ENCODE peak calls at places on chromosomes 12 and 14, in six cellular contexts. S is mammary epithelial cell, D is Panc1, K is right lobe of liver, R is sigmoid colon, O is hepatocyte. B is an unnamed sample.

GRCh38 chr14:21098134-21098891 is at the start of gene ZNF219:
- DNase-seq in S (peak; percentile 74), D (no peak), K (no peak), R (peak; percentile 86), O (peak; percentile 75), B (peak; percentile 75)

GRCh38 chr14:96065661-96066459 is 26.7 kb downstream of the C14orf132 start:
- DNase-seq in R (no peak), D (no peak), O (no peak), S (no peak), K (no peak), B (no peak)

GRCh38 chr12:54603173-54603814 is 14.8 kb upstream of the PPP1R1A start:
- DNase-seq in O (peak; percentile 73), K (no peak), D (peak; percentile 52), R (peak; percentile 76), S (peak; percentile 60), B (peak; percentile 73)

GRCh38 chr14:51566831-51567582 is 84.7 kb upstream of the FRMD6 start:
- DNase-seq in R (no peak), D (no peak), O (no peak), K (no peak), S (no peak), B (no peak)

GRCh38 chr12:1047898-1048660 is 57.1 kb downstream of the ERC1 start:
- DNase-seq in K (no peak), O (no peak), S (peak; percentile 16), R (no peak), D (no peak), B (no peak)

GRCh38 chr14:68018598-68018997 is 199.0 kb downstream of the RAD51B start:
- DNase-seq in S (peak; percentile 20), D (no peak), O (no peak), R (no peak), K (no peak), B (no peak)

GRCh38 chr12:30447061-30447750 is 248.5 kb downstream of the IPO8 start:
- DNase-seq in D (no peak), R (no peak), S (no peak), O (no peak), K (no peak), B (no peak)

GRCh38 chr12:100473050-100473715 is 483 bp upstream of the NR1H4 start:
- DNase-seq in D (no peak), O (no peak), K (no peak), S (no peak), R (no peak), B (no peak)

GRCh38 chr12:108442077-108442476 is 73.0 kb upstream of the FICD start:
- DNase-seq in D (no peak), K (no peak), S (no peak), R (no peak), O (no peak), B (no peak)

GRCh38 chr12:111693818-111694217 is 8.0 kb downstream of the ACAD10 start:
- DNase-seq in S (no peak), O (no peak), K (no peak), D (no peak), R (no peak), B (no peak)

GRCh38 chr12:32413412-32413811 is 14.1 kb downstream of the FGD4 start:
- DNase-seq in D (no peak), O (no peak), K (no peak), R (no peak), S (no peak), B (no peak)

GRCh38 chr14:68649461-68650189 is 143.2 kb downstream of the ZFP36L1 start:
- DNase-seq in D (no peak), K (no peak), S (no peak), R (no peak), O (no peak), B (no peak)

GRCh38 chr12:2341051-2341751 is 288.4 kb downstream of the CACNA1C start:
- DNase-seq in K (peak; percentile 42), D (no peak), S (peak; percentile 8), O (no peak), R (no peak), B (no peak)

GRCh38 chr12:119328111-119328510 is 6.4 kb upstream of the CCDC60 start:
- DNase-seq in R (peak; percentile 69), O (peak; percentile 37), K (no peak), D (peak; percentile 7), S (no peak), B (no peak)
- TF ChIP-seq CTCF in R (peak; percentile 25), O (no peak), K (peak; percentile 9), D (peak; percentile 46), S (no peak), B (no peak)

GRCh38 chr12:89859513-89860220 is 151.0 kb upstream of the ATP2B1 start:
- DNase-seq in D (no peak), O (no peak), R (no peak), K (no peak), S (peak; percentile 17), B (no peak)

GRCh38 chr12:89856431-89856830 is 147.8 kb upstream of the ATP2B1 start:
- DNase-seq in S (peak; percentile 16), R (no peak), D (no peak), K (no peak), O (no peak), B (no peak)

GRCh38 chr12:89858718-89859117 is 150.1 kb upstream of the ATP2B1 start:
- DNase-seq in D (no peak), O (no peak), S (no peak), R (no peak), K (no peak), B (no peak)

GRCh38 chr12:89861086-89861485 is 152.4 kb upstream of the ATP2B1 start:
- DNase-seq in D (no peak), K (no peak), S (peak; percentile 30), O (no peak), R (no peak), B (no peak)

DNA sequence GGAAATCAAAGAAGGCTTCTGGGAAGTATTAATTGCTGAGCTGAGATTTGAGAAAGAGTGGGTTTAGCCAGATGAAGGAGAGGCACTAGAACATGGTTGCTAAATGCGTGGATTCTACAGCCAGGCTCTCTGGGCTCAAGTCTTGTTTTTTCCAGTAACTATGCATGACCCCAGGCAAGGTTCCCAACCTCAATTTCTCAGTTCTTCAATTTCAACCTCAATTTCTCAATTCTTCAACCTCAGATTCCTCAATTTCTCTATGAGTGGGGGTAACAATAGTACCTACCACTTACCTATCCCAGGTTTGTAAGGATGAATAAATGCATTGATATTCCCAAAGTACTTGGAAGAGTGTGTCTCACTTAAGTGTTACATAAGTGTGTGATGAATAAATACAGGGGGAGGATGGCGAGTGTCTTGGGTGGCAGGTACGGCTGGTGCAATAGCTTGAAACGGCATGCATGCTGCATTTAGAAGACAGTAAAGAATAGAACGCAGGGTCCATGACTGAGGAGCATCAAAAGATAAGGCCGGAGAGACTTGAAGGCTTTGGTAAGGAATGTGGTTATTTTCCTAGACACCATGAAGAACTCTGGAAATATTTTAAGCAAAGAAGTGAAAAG is 149.1 kb upstream of the ATP2B1 start:
- DNase-seq in S (no peak), R (no peak), K (no peak), D (no peak), O (no peak), B (no peak)
- H3K4me1 ChIP-seq in S (no peaks in the 10 kb centered on the region), R (no peaks in the 10 kb centered on the region), K (no peaks in the 10 kb centered on the region), D (no peaks in the 10 kb centered on the region), O (no peaks in the 10 kb centered on the region), B (no peaks in the 10 kb centered on the region)

GRCh38 chr12:131269551-131269950 is 315.8 kb downstream of the ADGRD1 start:
- DNase-seq in K (peak; percentile 34), D (no peak), R (no peak), O (no peak), S (no peak), B (no peak)
- H3K9me3 ChIP-seq in K (no peaks in the 10 kb centered on the region), D (no peaks in the 10 kb centered on the region), R (no peaks in the 10 kb centered on the region), O (no peaks in the 10 kb centered on the region), S (peaks cover 20% of the 10 kb centered on the region), B (no peaks in the 10 kb centered on the region)

GRCh38 chr12:104643093-104643646 is 186.4 kb downstream of the CHST11 start:
- DNase-seq in S (no peak), R (no peak), K (no peak), D (no peak), O (no peak), B (no peak)

GRCh38 chr12:104638760-104639319 is 182.1 kb downstream of the CHST11 start:
- DNase-seq in S (no peak), R (no peak), K (no peak), O (no peak), D (no peak), B (no peak)

GRCh38 chr12:104638218-104638617 is 181.5 kb downstream of the CHST11 start:
- DNase-seq in S (no peak), O (no peak), R (no peak), K (no peak), D (no peak), B (no peak)

GRCh38 chr12:104643921-104644669 is 187.3 kb downstream of the CHST11 start:
- DNase-seq in K (peak; percentile 65), S (no peak), O (no peak), R (no peak), D (no peak), B (peak; percentile 30)

DNA sequence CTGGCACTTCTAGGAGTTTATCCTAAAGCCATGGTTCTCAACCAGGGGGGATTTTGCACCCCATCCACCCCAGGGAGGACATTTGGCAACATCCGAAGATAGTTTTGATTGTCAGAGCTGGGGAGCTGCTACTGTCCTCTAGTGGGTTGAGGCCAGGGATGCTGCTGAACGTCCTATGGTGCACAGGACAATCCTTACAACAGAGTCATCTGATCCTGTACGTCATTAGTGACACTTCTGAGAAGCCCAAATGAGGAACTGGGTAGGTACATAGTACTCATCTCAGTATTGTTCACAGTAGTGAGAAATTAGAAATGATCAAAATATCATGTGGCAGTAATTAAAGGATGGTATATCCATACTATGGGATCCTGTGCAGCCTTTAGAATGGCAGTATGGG is 185.1 kb downstream of the CHST11 start:
- DNase-seq in R (no peak), K (no peak), D (no peak), S (no peak), O (no peak), B (no peak)
- TF ChIP-seq CTCF in R (no peak), K (no peak), D (no peak), S (no peak), O (no peak), B (no peak)

GRCh38 chr12:132066749-132067148 is 77.4 kb downstream of the DDX51 start:
- DNase-seq in O (no peak), D (no peak), R (no peak), K (no peak), S (no peak), B (no peak)

GRCh38 chr12:132069336-132069985 is 74.7 kb downstream of the DDX51 start:
- DNase-seq in K (no peak), S (no peak), R (no peak), D (no peak), O (no peak), B (no peak)

GRCh38 chr12:132067182-132067581 is 76.9 kb downstream of the DDX51 start:
- DNase-seq in O (no peak), K (no peak), S (no peak), D (no peak), R (no peak), B (no peak)

GRCh38 chr12:132066345-132066685 is 77.8 kb downstream of the DDX51 start:
- DNase-seq in D (no peak), R (no peak), O (no peak), S (no peak), K (no peak), B (no peak)

DNA sequence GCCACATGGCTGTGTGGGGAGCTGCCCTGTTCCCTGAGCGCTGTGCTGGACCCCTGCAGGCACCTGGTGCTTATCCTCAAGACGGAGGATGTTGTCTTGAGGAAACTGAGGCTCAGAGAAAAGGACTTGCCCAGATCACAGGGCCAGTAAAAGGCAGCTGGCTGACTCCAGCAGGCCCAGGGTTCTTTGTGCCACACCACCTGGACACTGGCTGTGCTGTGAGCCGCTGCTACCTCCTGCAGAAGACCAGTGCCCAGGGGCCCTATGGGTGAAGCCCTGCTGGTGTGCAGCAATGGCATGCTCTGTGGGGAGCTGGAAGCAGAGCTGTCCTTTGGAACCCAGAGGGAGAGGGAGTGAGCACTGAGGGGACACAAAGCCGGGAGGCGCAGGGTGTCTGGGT is 75.9 kb downstream of the DDX51 start:
- DNase-seq in D (no peak), S (no peak), O (no peak), K (no peak), R (no peak), B (no peak)
- H3K4me1 ChIP-seq in D (no peaks in the 10 kb centered on the region), S (no peaks in the 10 kb centered on the region), O (no peaks in the 10 kb centered on the region), K (no peaks in the 10 kb centered on the region), R (no peaks in the 10 kb centered on the region), B (no peaks in the 10 kb centered on the region)

B was measured in mucosa of descending colon.